ENCODE peak calls at places on chromosomes 1 and 21, in nine cellular contexts. L is IMR-90, S is colonic mucosa, F is adrenal gland, N is upper lobe of right lung, D is Peyer's patch, W is heart right ventricle, G is uterus, X is MM.1S. H is an unnamed sample.
A peak's percentile ranks its signal among the peaks of the same experiment; 100 is the strongest.

GRCh38 chr1:111592389-111593361 is 26.9 kb upstream of the RAP1A start:
- DNase-seq in L (peak; percentile 87), D (peak; percentile 92), W (peak; percentile 85), S (peak; percentile 88), G (peak; percentile 87), F (peak; percentile 75), X (peak; percentile 60), N (peak; percentile 94), H (peak; percentile 90)

GRCh38 chr21:32383812-32384211 is 9.0 kb downstream of the URB1 start:
- DNase-seq in X (no peak), S (no peak), G (no peak), L (no peak), N (no peak), F (no peak), D (no peak), W (no peak), H (no peak)

GRCh38 chr21:45013271-45013841 is 61.0 kb upstream of the ADARB1 start:
- DNase-seq in F (peak; percentile 12), X (no peak), G (no peak), S (no peak), D (no peak), L (no peak), W (no peak), N (peak; percentile 53), H (peak; percentile 37)

GRCh38 chr1:191757003-191757402 is 401.3 kb upstream of the RGS18 start:
- DNase-seq in W (no peak), S (no peak), L (peak; percentile 54), N (no peak), F (no peak), X (no peak), D (no peak), G (no peak), H (no peak)

GRCh38 chr1:44236873-44237272 is 23.6 kb downstream of the DMAP1 start:
- DNase-seq in L (no peak), F (no peak), D (no peak), G (no peak), W (no peak), N (peak; percentile 51), X (no peak), S (no peak), H (peak; percentile 17)

GRCh38 chr1:186987769-186988168 is 159.0 kb downstream of the PLA2G4A start:
- DNase-seq in S (no peak), W (no peak), D (no peak), X (no peak), N (no peak), G (no peak), L (no peak), F (no peak), H (no peak)

GRCh38 chr1:197958438-197958837 is 41.3 kb downstream of the LHX9 start:
- DNase-seq in D (no peak), G (no peak), W (no peak), L (no peak), S (no peak), F (no peak), X (no peak), N (no peak), H (no peak)

GRCh38 chr1:160539896-160540858 is 17.1 kb upstream of the SLAMF6 start:
- DNase-seq in F (no peak), S (peak; percentile 77), N (no peak), W (no peak), L (no peak), D (peak; percentile 84), X (peak; percentile 94), G (no peak), H (no peak)

GRCh38 chr1:78280626-78281025 is 210.1 kb upstream of the PTGFR start:
- DNase-seq in D (no peak), F (no peak), S (no peak), N (no peak), G (no peak), X (no peak), W (no peak), L (no peak), H (no peak)

GRCh38 chr1:159171254-159171687 is at the start of gene CADM3:
- DNase-seq in F (no peak), G (no peak), X (no peak), W (peak; percentile 14), L (no peak), S (peak; percentile 26), N (no peak), D (no peak), H (no peak)

GRCh38 chr1:46455951-46456350 is 33.7 kb upstream of the DMBX1 start:
- DNase-seq in D (no peak), G (no peak), W (no peak), F (no peak), X (no peak), L (no peak), S (no peak), N (no peak), H (no peak)

GRCh38 chr1:201461193-201461657 is 7.8 kb downstream of the PHLDA3 start:
- DNase-seq in L (peak; percentile 98), F (peak; percentile 87), D (no peak), G (peak; percentile 79), W (no peak), N (peak; percentile 62), S (no peak), X (no peak), H (no peak)

GRCh38 chr1:74773540-74773939 is 40.6 kb downstream of the TYW3 start:
- DNase-seq in X (no peak), N (no peak), L (no peak), D (no peak), W (no peak), F (no peak), G (no peak), S (no peak), H (no peak)

GRCh38 chr1:52658795-52659194 is 25.8 kb downstream of the SHISAL2A start:
- DNase-seq in N (no peak), S (no peak), F (no peak), X (no peak), W (no peak), D (no peak), G (no peak), L (no peak), H (no peak)

GRCh38 chr1:217342105-217342504 is 288.8 kb downstream of the GPATCH2 start:
- DNase-seq in X (peak; percentile 55), S (no peak), L (no peak), W (no peak), D (no peak), G (no peak), N (no peak), F (no peak), H (no peak)

GRCh38 chr1:26350701-26351590 is 3.0 kb downstream of the CRYBG2 start:
- DNase-seq in L (peak; percentile 24), X (no peak), N (no peak), F (no peak), G (no peak), W (no peak), D (peak; percentile 81), S (peak; percentile 57), H (no peak)

GRCh38 chr1:241630005-241630404 is 10.2 kb downstream of the CHML start:
- DNase-seq in N (no peak), G (no peak), W (no peak), D (no peak), X (no peak), F (no peak), L (no peak), S (no peak), H (no peak)

GRCh38 chr21:42061195-42061865 is 9.8 kb upstream of the UMODL1 start:
- DNase-seq in F (no peak), X (peak; percentile 96), D (peak; percentile 88), W (peak; percentile 39), L (no peak), N (peak; percentile 77), S (peak; percentile 41), G (no peak), H (peak; percentile 77)

GRCh38 chr1:242890211-242890741 is 364.8 kb downstream of the CEP170 start:
- DNase-seq in D (no peak), G (no peak), X (no peak), N (no peak), W (peak; percentile 44), L (no peak), S (no peak), F (peak; percentile 57), H (no peak)

GRCh38 chr1:21919520-21919919 is 17.6 kb downstream of the HSPG2 start:
- DNase-seq in X (no peak), D (no peak), L (peak; percentile 86), S (no peak), G (peak; percentile 89), N (no peak), W (no peak), F (peak; percentile 65), H (no peak)

GRCh38 chr1:2373551-2374259 is 17.6 kb downstream of the MORN1 start:
- DNase-seq in G (no peak), W (no peak), L (no peak), D (peak; percentile 33), X (no peak), F (peak; percentile 10), N (peak; percentile 60), S (no peak), H (peak; percentile 36)
- TF ChIP-seq CTCF in G (no peak), W (no peak), L (peak; percentile 2), D (no peak), X (no peak), F (no peak), N (no peak), S (no peak), H (no peak)

DNA sequence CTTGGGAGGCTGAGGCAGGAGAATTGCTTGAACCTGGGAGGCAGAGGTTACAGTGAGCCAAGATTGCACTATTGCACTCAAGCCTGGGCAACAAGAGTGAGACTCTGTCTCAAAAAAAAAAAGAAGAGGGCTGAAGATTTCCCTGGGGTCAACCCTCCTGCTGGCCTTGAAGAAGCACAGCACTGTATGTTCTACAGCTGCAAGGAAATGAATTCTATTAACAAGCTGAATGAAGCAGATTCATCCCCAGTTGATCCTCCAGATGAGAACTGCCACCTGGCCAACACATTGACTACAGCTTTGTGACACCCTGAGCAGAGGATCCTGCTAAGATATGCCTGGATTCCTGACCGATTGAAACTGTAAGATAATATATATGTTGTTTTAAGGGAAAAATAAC is 129.5 kb downstream of the ADSS2 start:
- DNase-seq in L (no peak), N (no peak), F (no peak), G (no peak), D (no peak), S (no peak), X (no peak), W (no peak), H (no peak)
- H3K27ac ChIP-seq in L (peak overlapping the region; percentile 13), N (peak overlapping the region; percentile 84), F (peak overlapping the region; percentile 84), G (peak overlapping the region; percentile 76), D (no peak overlapping the region), S (peak overlapping the region; percentile 48), X (no peak overlapping the region), W (peak overlapping the region; percentile 54), H (peak overlapping the region; percentile 83)

GRCh38 chr1:89310976-89311375 is 38.3 kb upstream of the GBP5 start:
- DNase-seq in W (no peak), F (no peak), N (no peak), D (no peak), X (no peak), L (no peak), G (no peak), S (no peak), H (no peak)
- H3K4me1 ChIP-seq in W (peaks cover 7% of the 10 kb centered on the region), F (peaks cover 24% of the 10 kb centered on the region), N (peaks cover 22% of the 10 kb centered on the region), D (no peaks in the 10 kb centered on the region), X (peaks cover 22% of the 10 kb centered on the region), L (no peaks in the 10 kb centered on the region), G (no peaks in the 10 kb centered on the region), S (no peaks in the 10 kb centered on the region), H (peaks cover 25% of the 10 kb centered on the region)

DNA sequence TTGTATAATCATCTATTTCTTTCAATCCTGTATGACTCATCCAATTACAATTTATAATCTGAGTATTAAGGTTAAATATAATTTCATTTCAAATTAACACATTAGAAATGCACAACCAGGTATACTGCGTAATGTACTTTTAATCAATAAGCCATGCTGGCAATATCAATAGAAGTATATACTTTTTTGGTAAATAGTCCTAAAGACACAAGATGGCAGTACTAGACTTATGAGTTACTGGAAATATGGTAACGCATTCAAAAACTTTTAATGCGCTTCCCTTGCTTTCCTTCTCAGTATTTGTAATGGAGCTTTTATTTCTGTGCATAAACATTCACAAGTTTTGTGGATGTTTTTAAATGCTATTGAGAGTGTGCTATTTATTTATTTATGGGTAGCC is 1162.0 kb upstream of the TMPRSS15 start:
- DNase-seq in F (no peak), X (no peak), G (no peak), L (no peak), W (no peak), D (no peak), N (no peak), S (no peak), H (no peak)
- TF ChIP-seq CTCF in F (peak; percentile 39), X (no peak), G (no peak), L (no peak), W (no peak), D (no peak), N (no peak), S (no peak), H (no peak)

H was measured in lower lobe of right lung.